ENCODE peak calls at places on chromosomes 1 and 21, in seven cellular contexts. F is heart left ventricle, I is stomach, U is ovary, N is transverse colon, C is body of pancreas, T is sigmoid colon. P is an unnamed sample. For H3K4me1 and H3K36me3, the result is how much of the 10 kb centered on the place peaks cover.

GRCh38 chr1:57784356-57784755 is 360.5 kb upstream of the DAB1 start:
- DNase-seq in F (no peak), I (no peak), U (no peak), N (no peak), C (no peak), T (no peak), P (no peak)

GRCh38 chr1:9376886-9377333 is 84.2 kb downstream of the SPSB1 start:
- DNase-seq in F (peak), I (no peak), U (peak), N (peak), C (peak), T (peak), P (peak)

GRCh38 chr1:16442273-16442672 is 1.7 kb downstream of the NECAP2 start:
- DNase-seq in F (no peak), I (no peak), U (no peak), N (no peak), C (no peak), T (no peak), P (no peak)

GRCh38 chr1:56709269-56709880 is 64.3 kb downstream of the PRKAA2 start:
- DNase-seq in F (no peak), I (no peak), U (no peak), N (no peak), C (peak), T (no peak), P (no peak)

GRCh38 chr1:82867781-82868180 is 1067.0 kb downstream of the ADGRL2 start:
- DNase-seq in F (no peak), I (no peak), U (no peak), N (no peak), C (no peak), T (no peak), P (no peak)

GRCh38 chr1:182720465-182720864 is 36.1 kb upstream of the RGS8 start:
- DNase-seq in F (no peak), I (no peak), U (no peak), N (no peak), C (no peak), T (no peak), P (no peak)

GRCh38 chr1:64515427-64515826 is 45.5 kb downstream of the CACHD1 start:
- DNase-seq in F (peak), I (peak), U (peak), N (peak), C (peak), T (peak), P (peak)

GRCh38 chr1:36094621-36095061 is 5.9 kb downstream of the ADPRS start:
- DNase-seq in F (no peak), I (no peak), U (no peak), N (no peak), C (no peak), T (peak), P (peak)

GRCh38 chr1:19450811-19451564 is 34.4 kb downstream of the CAPZB start:
- DNase-seq in F (no peak), I (no peak), U (peak), N (no peak), C (peak), T (no peak), P (no peak)

GRCh38 chr1:1213919-1214599 is at the start of gene TNFRSF4:
- DNase-seq in F (no peak), I (no peak), U (no peak), N (no peak), C (no peak), T (no peak), P (no peak)

GRCh38 chr21:45517249-45518065 is 24.8 kb downstream of the SLC19A1 start:
- DNase-seq in F (peak), I (no peak), U (peak), N (no peak), C (no peak), T (peak), P (no peak)

GRCh38 chr1:178502856-178503255 is 6.1 kb upstream of the CLEC20A start:
- DNase-seq in F (no peak), I (no peak), U (no peak), N (no peak), C (no peak), T (no peak), P (no peak)

GRCh38 chr1:5983361-5984103 is 8.7 kb downstream of the NPHP4 start:
- DNase-seq in F (no peak), I (no peak), U (no peak), N (no peak), C (no peak), T (no peak), P (no peak)

GRCh38 chr1:54127594-54127993 is 25.2 kb downstream of the CDCP2 start:
- DNase-seq in F (no peak), I (no peak), U (no peak), N (no peak), C (no peak), T (no peak), P (no peak)

GRCh38 chr1:9690440-9691107 is 39.0 kb downstream of the PIK3CD start:
- DNase-seq in F (no peak), I (no peak), U (no peak), N (no peak), C (no peak), T (no peak), P (no peak)

GRCh38 chr1:226986496-226987178 is 46.5 kb downstream of the COQ8A start:
- DNase-seq in F (no peak), I (no peak), U (peak), N (no peak), C (no peak), T (peak), P (no peak)

GRCh38 chr1:1626207-1627141 is 5.5 kb upstream of the MMP23B start:
- DNase-seq in F (no peak), I (no peak), U (no peak), N (no peak), C (no peak), T (peak), P (no peak)

GRCh38 chr1:243596441-243597183 is 253.4 kb downstream of the AKT3 start:
- DNase-seq in F (no peak), I (no peak), U (no peak), N (no peak), C (no peak), T (no peak), P (no peak)

GRCh38 chr1:74474585-74474984 is 37.8 kb downstream of the LRRC53 start:
- DNase-seq in F (no peak), I (no peak), U (no peak), N (no peak), C (no peak), T (no peak), P (no peak)

GRCh38 chr1:43432171-43432860 is 21.4 kb downstream of the HYI start:
- DNase-seq in F (no peak), I (no peak), U (no peak), N (no peak), C (no peak), T (peak), P (no peak)

GRCh38 chr1:196594700-196595099 is 13.5 kb downstream of the KCNT2 start:
- DNase-seq in F (no peak), I (no peak), U (no peak), N (no peak), C (no peak), T (no peak), P (no peak)

GRCh38 chr1:183881387-183882084 is 76.6 kb downstream of the RGL1 start:
- DNase-seq in F (peak), I (peak), U (peak), N (no peak), C (peak), T (no peak), P (peak)

GRCh38 chr1:26161408-26162219 is 2.7 kb downstream of the FAM110D start:
- DNase-seq in F (peak), I (peak), U (peak), N (peak), C (peak), T (no peak), P (peak)

GRCh38 chr21:42234026-42234425 is 15.1 kb downstream of the ABCG1 start:
- DNase-seq in F (no peak), I (no peak), U (no peak), N (no peak), C (no peak), T (no peak), P (no peak)
- TF ChIP-seq POLR2A in F (no peak), I (no peak), U (no peak), N (no peak), C (no peak), T (no peak), P (no peak)

GRCh38 chr1:40185951-40186864 is 25.0 kb downstream of the RLF start:
- DNase-seq in F (no peak), I (no peak), U (no peak), N (peak), C (no peak), T (no peak), P (no peak)

GRCh38 chr1:40187399-40187798 is 26.2 kb downstream of the RLF start:
- DNase-seq in F (no peak), I (no peak), U (no peak), N (no peak), C (no peak), T (no peak), P (no peak)

GRCh38 chr1:40179496-40180089 is 18.4 kb downstream of the RLF start:
- DNase-seq in F (no peak), I (no peak), U (no peak), N (no peak), C (no peak), T (no peak), P (no peak)

GRCh38 chr1:40184193-40184592 is 23.0 kb downstream of the RLF start:
- DNase-seq in F (no peak), I (no peak), U (no peak), N (no peak), C (no peak), T (no peak), P (no peak)

GRCh38 chr1:40182956-40183710 is 21.9 kb downstream of the RLF start:
- DNase-seq in F (no peak), I (no peak), U (no peak), N (no peak), C (no peak), T (no peak), P (no peak)
- H3K4me1 ChIP-seq in F (under half), I (under half), U (under half), N (under half), C (under half), T (under half), P (under half)

GRCh38 chr1:32180186-32181060 is 948 bp downstream of the TXLNA start:
- DNase-seq in F (peak), I (peak), U (peak), N (peak), C (peak), T (peak), P (peak)
- H3K36me3 ChIP-seq in F (under half), I (under half), U (under half), N (under half), C (under half), T (under half), P (under half)

GRCh38 chr1:29629814-29630516 is 393.6 kb downstream of the PTPRU start:
- DNase-seq in F (no peak), I (peak), U (no peak), N (no peak), C (no peak), T (no peak), P (no peak)
- TF ChIP-seq POLR2A in F (no peak), I (no peak), U (no peak), N (no peak), C (no peak), T (no peak), P (no peak)